ENCODE peak calls at places on chromosomes 3 and 15, in ten cellular contexts. One of them, this sample, is unnamed.

GRCh38 chr3:157475921-157476395 is 27.3 kb downstream of the VEPH1 start:
- DNase-seq in testis: no peak
- DNase-seq in BE2C: no peak
- DNase-seq in adrenal gland: no peak
- DNase-seq in HCT116: no peak
- DNase-seq in lower lobe of right lung: no peak
- DNase-seq in mammary epithelial cell: peak; percentile 20
- DNase-seq in left ventricle myocardium inferior: no peak
- DNase-seq in GM23248: peak; percentile 55
- DNase-seq in psoas muscle: no peak
- DNase-seq in this sample: no peak

GRCh38 chr3:188663839-188664238 is 507.9 kb upstream of the TPRG1 start:
- DNase-seq in adrenal gland: no peak
- DNase-seq in lower lobe of right lung: no peak
- DNase-seq in testis: no peak
- DNase-seq in BE2C: no peak
- DNase-seq in psoas muscle: no peak
- DNase-seq in HCT116: no peak
- DNase-seq in mammary epithelial cell: no peak
- DNase-seq in left ventricle myocardium inferior: no peak
- DNase-seq in GM23248: no peak
- DNase-seq in this sample: peak; percentile 1

GRCh38 chr3:126317029-126317996 is 39.9 kb downstream of the KLF15 start:
- DNase-seq in left ventricle myocardium inferior: no peak
- DNase-seq in adrenal gland: no peak
- DNase-seq in GM23248: no peak
- DNase-seq in HCT116: no peak
- DNase-seq in lower lobe of right lung: no peak
- DNase-seq in psoas muscle: no peak
- DNase-seq in testis: no peak
- DNase-seq in BE2C: no peak
- DNase-seq in mammary epithelial cell: no peak
- DNase-seq in this sample: no peak

GRCh38 chr3:129526121-129526900 is 2.1 kb upstream of the RHO start:
- DNase-seq in adrenal gland: peak; percentile 15
- DNase-seq in mammary epithelial cell: no peak
- DNase-seq in HCT116: no peak
- DNase-seq in left ventricle myocardium inferior: no peak
- DNase-seq in psoas muscle: no peak
- DNase-seq in lower lobe of right lung: no peak
- DNase-seq in BE2C: no peak
- DNase-seq in GM23248: peak; percentile 11
- DNase-seq in testis: no peak
- DNase-seq in this sample: no peak

GRCh38 chr3:32195995-32196540 is 42.4 kb upstream of the CMTM8 start:
- DNase-seq in lower lobe of right lung: no peak
- DNase-seq in testis: no peak
- DNase-seq in mammary epithelial cell: no peak
- DNase-seq in GM23248: no peak
- DNase-seq in left ventricle myocardium inferior: no peak
- DNase-seq in adrenal gland: no peak
- DNase-seq in BE2C: no peak
- DNase-seq in psoas muscle: no peak
- DNase-seq in HCT116: no peak
- DNase-seq in this sample: no peak

GRCh38 chr15:58407366-58407765 is 24.4 kb upstream of the LIPC start:
- DNase-seq in BE2C: no peak
- DNase-seq in GM23248: no peak
- DNase-seq in testis: no peak
- DNase-seq in psoas muscle: no peak
- DNase-seq in HCT116: no peak
- DNase-seq in lower lobe of right lung: no peak
- DNase-seq in left ventricle myocardium inferior: no peak
- DNase-seq in adrenal gland: no peak
- DNase-seq in mammary epithelial cell: no peak
- DNase-seq in this sample: no peak

GRCh38 chr3:183254816-183255730 is 2.0 kb downstream of the B3GNT5 start:
- DNase-seq in lower lobe of right lung: no peak
- DNase-seq in testis: peak; percentile 34
- DNase-seq in mammary epithelial cell: peak; percentile 76
- DNase-seq in adrenal gland: no peak
- DNase-seq in HCT116: no peak
- DNase-seq in left ventricle myocardium inferior: no peak
- DNase-seq in BE2C: no peak
- DNase-seq in GM23248: no peak
- DNase-seq in psoas muscle: no peak
- DNase-seq in this sample: peak; percentile 61

GRCh38 chr3:52406231-52406661 is 38.7 kb downstream of the SEMA3G start:
- DNase-seq in adrenal gland: no peak
- DNase-seq in GM23248: no peak
- DNase-seq in left ventricle myocardium inferior: peak; percentile 12
- DNase-seq in psoas muscle: no peak
- DNase-seq in BE2C: no peak
- DNase-seq in lower lobe of right lung: peak; percentile 44
- DNase-seq in testis: no peak
- DNase-seq in HCT116: no peak
- DNase-seq in mammary epithelial cell: peak; percentile 95
- DNase-seq in this sample: no peak

GRCh38 chr3:121718205-121718846 is 31.2 kb downstream of the GOLGB1 start:
- DNase-seq in HCT116: no peak
- DNase-seq in BE2C: no peak
- DNase-seq in mammary epithelial cell: no peak
- DNase-seq in psoas muscle: no peak
- DNase-seq in left ventricle myocardium inferior: no peak
- DNase-seq in lower lobe of right lung: no peak
- DNase-seq in testis: no peak
- DNase-seq in adrenal gland: no peak
- DNase-seq in GM23248: no peak
- DNase-seq in this sample: no peak

GRCh38 chr15:52021892-52022540 is 3.0 kb downstream of the MAPK6 start:
- DNase-seq in lower lobe of right lung: no peak
- DNase-seq in testis: no peak
- DNase-seq in adrenal gland: no peak
- DNase-seq in GM23248: peak; percentile 28
- DNase-seq in BE2C: no peak
- DNase-seq in psoas muscle: no peak
- DNase-seq in left ventricle myocardium inferior: no peak
- DNase-seq in mammary epithelial cell: no peak
- DNase-seq in HCT116: no peak
- DNase-seq in this sample: no peak

GRCh38 chr3:159583662-159584061 is 405.0 kb upstream of the IL12A start:
- DNase-seq in BE2C: no peak
- DNase-seq in testis: no peak
- DNase-seq in HCT116: no peak
- DNase-seq in adrenal gland: no peak
- DNase-seq in left ventricle myocardium inferior: no peak
- DNase-seq in psoas muscle: no peak
- DNase-seq in lower lobe of right lung: no peak
- DNase-seq in mammary epithelial cell: no peak
- DNase-seq in GM23248: peak; percentile 61
- DNase-seq in this sample: no peak

GRCh38 chr15:40329804-40330203 is 6.3 kb downstream of the INAFM2 start:
- DNase-seq in testis: no peak
- DNase-seq in left ventricle myocardium inferior: no peak
- DNase-seq in GM23248: peak; percentile 29
- DNase-seq in psoas muscle: no peak
- DNase-seq in BE2C: no peak
- DNase-seq in HCT116: no peak
- DNase-seq in mammary epithelial cell: no peak
- DNase-seq in lower lobe of right lung: no peak
- DNase-seq in adrenal gland: no peak
- DNase-seq in this sample: no peak
- H3K4me1 ChIP-seq in testis: peaks cover 18% of the 10 kb centered on the region
- H3K4me1 ChIP-seq in left ventricle myocardium inferior: peaks cover 100% of the 10 kb centered on the region
- H3K4me1 ChIP-seq in GM23248: peaks cover 52% of the 10 kb centered on the region
- H3K4me1 ChIP-seq in psoas muscle: peaks cover 69% of the 10 kb centered on the region
- H3K4me1 ChIP-seq in BE2C: peaks cover 13% of the 10 kb centered on the region
- H3K4me1 ChIP-seq in HCT116: no peaks in the 10 kb centered on the region
- H3K4me1 ChIP-seq in mammary epithelial cell: peaks cover 49% of the 10 kb centered on the region
- H3K4me1 ChIP-seq in lower lobe of right lung: peaks cover 98% of the 10 kb centered on the region
- H3K4me1 ChIP-seq in adrenal gland: no peaks in the 10 kb centered on the region
- H3K4me1 ChIP-seq in this sample: peaks cover 54% of the 10 kb centered on the region

GRCh38 chr15:92394327-92395175 is 870 bp downstream of the ST8SIA2 start:
- DNase-seq in mammary epithelial cell: no peak
- DNase-seq in lower lobe of right lung: no peak
- DNase-seq in psoas muscle: no peak
- DNase-seq in BE2C: peak; percentile 52
- DNase-seq in GM23248: no peak
- DNase-seq in adrenal gland: no peak
- DNase-seq in testis: peak; percentile 25
- DNase-seq in left ventricle myocardium inferior: no peak
- DNase-seq in HCT116: no peak
- DNase-seq in this sample: no peak

GRCh38 chr15:92393994-92394326 is 279 bp downstream of the ST8SIA2 start:
- DNase-seq in testis: no peak
- DNase-seq in left ventricle myocardium inferior: no peak
- DNase-seq in adrenal gland: no peak
- DNase-seq in BE2C: peak; percentile 35
- DNase-seq in psoas muscle: no peak
- DNase-seq in mammary epithelial cell: no peak
- DNase-seq in GM23248: no peak
- DNase-seq in HCT116: no peak
- DNase-seq in lower lobe of right lung: no peak
- DNase-seq in this sample: no peak

GRCh38 chr15:92392462-92392861 is 1.2 kb upstream of the ST8SIA2 start:
- DNase-seq in lower lobe of right lung: no peak
- DNase-seq in mammary epithelial cell: no peak
- DNase-seq in BE2C: no peak
- DNase-seq in GM23248: no peak
- DNase-seq in psoas muscle: no peak
- DNase-seq in HCT116: no peak
- DNase-seq in adrenal gland: no peak
- DNase-seq in testis: no peak
- DNase-seq in left ventricle myocardium inferior: no peak
- DNase-seq in this sample: no peak

GRCh38 chr15:92392966-92393286 is 755 bp upstream of the ST8SIA2 start:
- DNase-seq in adrenal gland: no peak
- DNase-seq in lower lobe of right lung: no peak
- DNase-seq in HCT116: no peak
- DNase-seq in psoas muscle: no peak
- DNase-seq in left ventricle myocardium inferior: no peak
- DNase-seq in BE2C: no peak
- DNase-seq in mammary epithelial cell: no peak
- DNase-seq in testis: no peak
- DNase-seq in GM23248: no peak
- DNase-seq in this sample: no peak

GRCh38 chr15:92393287-92393993 is at the start of gene ST8SIA2:
- DNase-seq in adrenal gland: no peak
- DNase-seq in psoas muscle: peak; percentile 31
- DNase-seq in BE2C: peak; percentile 75
- DNase-seq in lower lobe of right lung: no peak
- DNase-seq in mammary epithelial cell: peak; percentile 48
- DNase-seq in HCT116: no peak
- DNase-seq in left ventricle myocardium inferior: peak; percentile 32
- DNase-seq in GM23248: peak; percentile 39
- DNase-seq in testis: no peak
- DNase-seq in this sample: peak; percentile 39
- H3K27me3 ChIP-seq in adrenal gland: peaks cover 47% of the 10 kb centered on the region
- H3K27me3 ChIP-seq in psoas muscle: peaks cover 14% of the 10 kb centered on the region
- H3K27me3 ChIP-seq in BE2C: peaks cover 24% of the 10 kb centered on the region
- H3K27me3 ChIP-seq in lower lobe of right lung: peaks cover 74% of the 10 kb centered on the region
- H3K27me3 ChIP-seq in mammary epithelial cell: peaks cover 24% of the 10 kb centered on the region
- H3K27me3 ChIP-seq in HCT116: peaks cover 30% of the 10 kb centered on the region
- H3K27me3 ChIP-seq in left ventricle myocardium inferior: peaks cover 93% of the 10 kb centered on the region
- H3K27me3 ChIP-seq in GM23248: peaks cover 64% of the 10 kb centered on the region
- H3K27me3 ChIP-seq in testis: no peaks in the 10 kb centered on the region
- H3K27me3 ChIP-seq in this sample: peaks cover 48% of the 10 kb centered on the region

DNA sequence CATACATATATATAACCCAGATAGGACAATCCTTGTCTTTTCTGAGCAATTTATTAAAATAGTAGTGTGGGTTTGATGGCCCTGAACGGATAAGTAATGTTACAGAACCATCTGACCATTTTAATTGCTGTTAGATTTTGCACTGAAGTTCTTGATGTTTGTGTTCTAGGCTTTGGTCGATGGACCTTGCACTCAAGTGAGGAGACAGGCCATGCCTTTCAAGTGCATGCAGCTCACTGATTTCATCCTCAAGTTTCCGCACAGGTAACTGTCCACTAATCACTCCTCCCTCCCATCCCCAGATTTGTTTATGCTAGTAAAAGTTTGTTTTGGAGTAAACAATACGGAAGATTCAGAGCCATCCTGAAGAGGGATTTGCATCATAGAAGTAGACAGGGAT is 1.3 kb downstream of the RPL14 start:
- DNase-seq in lower lobe of right lung: no peak
- DNase-seq in left ventricle myocardium inferior: no peak
- DNase-seq in HCT116: no peak
- DNase-seq in testis: no peak
- DNase-seq in BE2C: no peak
- DNase-seq in GM23248: no peak
- DNase-seq in mammary epithelial cell: no peak
- DNase-seq in adrenal gland: no peak
- DNase-seq in psoas muscle: no peak
- DNase-seq in this sample: no peak
- H3K4me3 ChIP-seq in lower lobe of right lung: peak overlapping the region; percentile 100
- H3K4me3 ChIP-seq in left ventricle myocardium inferior: peak overlapping the region; percentile 90
- H3K4me3 ChIP-seq in HCT116: peak overlapping the region; percentile 90
- H3K4me3 ChIP-seq in testis: no peak overlapping the region
- H3K4me3 ChIP-seq in BE2C: peak overlapping the region; percentile 88
- H3K4me3 ChIP-seq in GM23248: peak overlapping the region; percentile 91
- H3K4me3 ChIP-seq in mammary epithelial cell: peak overlapping the region; percentile 75
- H3K4me3 ChIP-seq in adrenal gland: no peak overlapping the region
- H3K4me3 ChIP-seq in psoas muscle: peak overlapping the region; percentile 91
- H3K4me3 ChIP-seq in this sample: peak overlapping the region; percentile 84

GRCh38 chr3:123658118-123658859 is 73.4 kb upstream of the HACD2 start:
- DNase-seq in BE2C: no peak
- DNase-seq in mammary epithelial cell: no peak
- DNase-seq in testis: peak; percentile 84
- DNase-seq in adrenal gland: peak; percentile 87
- DNase-seq in psoas muscle: peak; percentile 40
- DNase-seq in GM23248: peak; percentile 92
- DNase-seq in left ventricle myocardium inferior: peak; percentile 48
- DNase-seq in lower lobe of right lung: peak; percentile 63
- DNase-seq in HCT116: no peak
- DNase-seq in this sample: no peak

GRCh38 chr3:123656691-123657090 is 71.8 kb upstream of the HACD2 start:
- DNase-seq in BE2C: no peak
- DNase-seq in adrenal gland: no peak
- DNase-seq in psoas muscle: no peak
- DNase-seq in mammary epithelial cell: no peak
- DNase-seq in testis: no peak
- DNase-seq in HCT116: no peak
- DNase-seq in left ventricle myocardium inferior: no peak
- DNase-seq in lower lobe of right lung: no peak
- DNase-seq in GM23248: no peak
- DNase-seq in this sample: peak; percentile 25

GRCh38 chr3:123657111-123657510 is 72.3 kb upstream of the HACD2 start:
- DNase-seq in lower lobe of right lung: no peak
- DNase-seq in mammary epithelial cell: no peak
- DNase-seq in GM23248: no peak
- DNase-seq in left ventricle myocardium inferior: no peak
- DNase-seq in HCT116: no peak
- DNase-seq in psoas muscle: no peak
- DNase-seq in adrenal gland: no peak
- DNase-seq in BE2C: no peak
- DNase-seq in testis: no peak
- DNase-seq in this sample: no peak

GRCh38 chr3:123658860-123659221 is 74.0 kb upstream of the HACD2 start:
- DNase-seq in GM23248: peak; percentile 20
- DNase-seq in testis: no peak
- DNase-seq in adrenal gland: no peak
- DNase-seq in mammary epithelial cell: no peak
- DNase-seq in BE2C: no peak
- DNase-seq in psoas muscle: no peak
- DNase-seq in HCT116: no peak
- DNase-seq in lower lobe of right lung: no peak
- DNase-seq in left ventricle myocardium inferior: no peak
- DNase-seq in this sample: no peak

GRCh38 chr3:123657578-123657977 is 72.7 kb upstream of the HACD2 start:
- DNase-seq in lower lobe of right lung: no peak
- DNase-seq in testis: no peak
- DNase-seq in left ventricle myocardium inferior: no peak
- DNase-seq in HCT116: no peak
- DNase-seq in BE2C: no peak
- DNase-seq in psoas muscle: no peak
- DNase-seq in adrenal gland: peak; percentile 13
- DNase-seq in GM23248: peak; percentile 41
- DNase-seq in mammary epithelial cell: no peak
- DNase-seq in this sample: no peak
- H3K4me1 ChIP-seq in lower lobe of right lung: peaks cover 100% of the 10 kb centered on the region
- H3K4me1 ChIP-seq in testis: peaks cover 62% of the 10 kb centered on the region
- H3K4me1 ChIP-seq in left ventricle myocardium inferior: peaks cover 89% of the 10 kb centered on the region
- H3K4me1 ChIP-seq in HCT116: no peaks in the 10 kb centered on the region
- H3K4me1 ChIP-seq in BE2C: peaks cover 18% of the 10 kb centered on the region
- H3K4me1 ChIP-seq in psoas muscle: peaks cover 9% of the 10 kb centered on the region
- H3K4me1 ChIP-seq in adrenal gland: peaks cover 41% of the 10 kb centered on the region
- H3K4me1 ChIP-seq in GM23248: peaks cover 58% of the 10 kb centered on the region
- H3K4me1 ChIP-seq in mammary epithelial cell: peaks cover 17% of the 10 kb centered on the region
- H3K4me1 ChIP-seq in this sample: peaks cover 30% of the 10 kb centered on the region

This sample was measured in SJCRH30.